ENCODE peak calls at places on chromosomes 12 and 14, in five cellular contexts. O, K, G, F and R are unnamed samples.
A peak's percentile ranks its signal among the peaks of the same experiment; 100 is the strongest.

GRCh38 chr14:24395609-24396580 is 2.9 kb upstream of the NYNRIN start:
- DNase-seq in F (no peak), G (no peak), K (no peak), O (no peak), R (no peak)

GRCh38 chr12:87796961-87797516 is 232.2 kb downstream of the C12orf50 start:
- DNase-seq in O (no peak), G (no peak), F (no peak), K (no peak), R (no peak)

GRCh38 chr12:104569348-104570173 is 112.8 kb downstream of the CHST11 start:
- DNase-seq in G (no peak), O (no peak), F (no peak), K (no peak), R (no peak)

GRCh38 chr12:14768823-14769405 is 34.4 kb downstream of the WBP11 start:
- DNase-seq in O (no peak), K (peak; percentile 43), G (peak; percentile 59), F (no peak), R (no peak)

GRCh38 chr12:101782544-101782855 is 43.2 kb upstream of the SYCP3 start:
- DNase-seq in K (no peak), O (peak; percentile 12), G (no peak), F (no peak), R (no peak)

GRCh38 chr14:41668346-41668745 is 61.7 kb downstream of the LRFN5 start:
- DNase-seq in K (no peak), G (no peak), O (no peak), F (no peak), R (no peak)

GRCh38 chr14:33675415-33676130 is 275.3 kb downstream of the EGLN3 start:
- DNase-seq in O (no peak), K (no peak), G (no peak), F (no peak), R (no peak)

GRCh38 chr14:104035300-104035699 is 50.2 kb upstream of the ASPG start:
- DNase-seq in K (no peak), G (no peak), F (no peak), O (no peak), R (no peak)

GRCh38 chr14:35254736-35255135 is 37.4 kb upstream of the PSMA6 start:
- DNase-seq in O (no peak), G (no peak), F (no peak), K (no peak), R (no peak)

GRCh38 chr12:104750061-104750460 is 208.0 kb downstream of the SLC41A2 start:
- DNase-seq in G (no peak), K (no peak), O (no peak), F (peak; percentile 11), R (no peak)

GRCh38 chr14:61562321-61563161 is 132.8 kb upstream of the HIF1A start:
- DNase-seq in K (peak; percentile 77), F (peak; percentile 97), O (peak; percentile 100), G (no peak), R (peak; percentile 20)

GRCh38 chr14:61559641-61560201 is 135.6 kb upstream of the HIF1A start:
- DNase-seq in F (no peak), K (peak; percentile 68), O (no peak), G (peak; percentile 42), R (peak; percentile 13)

GRCh38 chr14:61561657-61562276 is 133.5 kb upstream of the HIF1A start:
- DNase-seq in F (peak; percentile 84), K (peak; percentile 88), O (peak; percentile 99), G (peak; percentile 36), R (peak; percentile 72)

GRCh38 chr14:61560323-61560722 is 135.0 kb upstream of the HIF1A start:
- DNase-seq in K (peak; percentile 50), O (no peak), G (no peak), F (no peak), R (peak; percentile 8)

GRCh38 chr14:61561144-61561543 is 134.2 kb upstream of the HIF1A start:
- DNase-seq in K (no peak), G (peak; percentile 46), F (no peak), O (no peak), R (peak; percentile 20)
- TF ChIP-seq CTCF in K (no peak), G (peak; percentile 36), F (no peak), O (peak; percentile 42), R (no peak)

DNA sequence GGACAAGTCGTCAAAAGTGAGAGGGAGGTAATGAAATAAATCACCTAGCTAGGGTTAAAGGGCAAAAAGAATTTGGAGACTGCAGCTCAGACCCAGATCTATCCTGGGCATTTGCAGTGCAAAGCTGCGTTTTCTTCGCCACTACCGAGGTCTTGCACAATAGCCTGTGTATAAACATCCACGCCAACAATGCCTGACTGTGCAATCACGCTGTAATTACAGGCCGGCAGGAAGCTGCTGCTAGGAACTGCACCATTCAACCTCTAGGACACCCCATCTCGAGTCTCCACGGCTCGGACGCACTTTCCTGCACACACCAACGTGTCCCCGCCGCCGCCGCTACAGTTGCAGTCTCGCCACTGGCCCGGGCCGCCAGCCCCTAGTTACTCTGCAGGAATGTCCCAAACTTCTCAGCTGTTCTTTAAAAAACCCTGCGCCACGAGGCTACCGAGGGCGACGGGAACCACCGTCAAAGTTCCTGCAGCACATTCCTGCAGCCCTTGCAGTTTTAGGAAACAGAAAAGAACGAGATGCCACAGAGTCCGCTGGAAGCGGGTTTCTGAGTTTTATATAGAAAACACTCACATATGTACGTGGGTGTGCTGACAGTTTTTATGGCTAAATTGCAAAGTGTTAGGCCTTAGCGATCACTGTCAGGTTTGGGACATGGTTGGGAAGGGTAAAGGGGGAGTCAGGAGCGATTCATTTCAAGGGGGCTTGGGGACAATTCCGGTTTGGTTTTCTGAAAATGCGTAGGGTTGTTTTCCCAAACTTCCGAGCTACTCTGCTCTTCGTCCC is 65.6 kb upstream of the PTGR2 start:
- DNase-seq in K (peak; percentile 86), G (peak; percentile 68), F (peak; percentile 78), O (peak; percentile 76), R (peak; percentile 54)
- TF ChIP-seq CTCF in K (peak; percentile 3), G (no peak), F (peak; percentile 19), O (peak; percentile 10), R (no peak)

GRCh38 chr12:82993610-82994009 is 306.9 kb downstream of the TMTC2 start:
- DNase-seq in O (no peak), G (no peak), K (no peak), F (no peak), R (no peak)
- TF ChIP-seq CTCF in O (no peak), G (no peak), K (no peak), F (no peak), R (no peak)

GRCh38 chr14:39957290-39957689 is 525.1 kb upstream of the FBXO33 start:
- DNase-seq in G (no peak), O (no peak), F (no peak), K (no peak), R (no peak)

GRCh38 chr14:39957987-39958386 is 525.8 kb upstream of the FBXO33 start:
- DNase-seq in O (no peak), K (no peak), F (no peak), G (no peak), R (no peak)

GRCh38 chr14:39956372-39956771 is 524.1 kb upstream of the FBXO33 start:
- DNase-seq in O (no peak), G (peak; percentile 4), K (no peak), F (no peak), R (no peak)
- TF ChIP-seq CTCF in O (no peak), G (no peak), K (peak; percentile 27), F (no peak), R (no peak)

DNA sequence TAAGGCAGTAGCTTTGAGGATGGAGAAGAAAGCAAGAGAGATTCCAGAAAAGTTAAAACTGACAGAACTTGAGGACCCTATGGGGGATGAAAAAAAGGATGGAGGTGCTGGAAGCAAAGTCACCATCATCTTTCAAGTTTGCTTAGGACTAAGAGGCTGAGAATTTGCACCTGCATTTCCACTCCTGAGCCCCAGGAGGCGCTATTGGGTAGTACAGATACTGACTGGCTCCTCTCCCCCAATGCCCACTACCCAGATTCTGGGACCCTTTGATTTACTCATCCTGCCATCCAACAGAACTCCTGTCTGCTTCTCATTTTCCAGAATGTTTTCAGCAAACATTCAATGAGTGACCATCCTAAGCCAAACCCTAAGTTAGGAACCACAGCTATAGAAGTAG is 34.0 kb upstream of the CMKLR1 start:
- DNase-seq in F (no peak), G (peak; percentile 60), O (no peak), K (no peak), R (no peak)
- TF ChIP-seq CTCF in F (no peak), G (peak; percentile 78), O (no peak), K (no peak), R (no peak)

DNA sequence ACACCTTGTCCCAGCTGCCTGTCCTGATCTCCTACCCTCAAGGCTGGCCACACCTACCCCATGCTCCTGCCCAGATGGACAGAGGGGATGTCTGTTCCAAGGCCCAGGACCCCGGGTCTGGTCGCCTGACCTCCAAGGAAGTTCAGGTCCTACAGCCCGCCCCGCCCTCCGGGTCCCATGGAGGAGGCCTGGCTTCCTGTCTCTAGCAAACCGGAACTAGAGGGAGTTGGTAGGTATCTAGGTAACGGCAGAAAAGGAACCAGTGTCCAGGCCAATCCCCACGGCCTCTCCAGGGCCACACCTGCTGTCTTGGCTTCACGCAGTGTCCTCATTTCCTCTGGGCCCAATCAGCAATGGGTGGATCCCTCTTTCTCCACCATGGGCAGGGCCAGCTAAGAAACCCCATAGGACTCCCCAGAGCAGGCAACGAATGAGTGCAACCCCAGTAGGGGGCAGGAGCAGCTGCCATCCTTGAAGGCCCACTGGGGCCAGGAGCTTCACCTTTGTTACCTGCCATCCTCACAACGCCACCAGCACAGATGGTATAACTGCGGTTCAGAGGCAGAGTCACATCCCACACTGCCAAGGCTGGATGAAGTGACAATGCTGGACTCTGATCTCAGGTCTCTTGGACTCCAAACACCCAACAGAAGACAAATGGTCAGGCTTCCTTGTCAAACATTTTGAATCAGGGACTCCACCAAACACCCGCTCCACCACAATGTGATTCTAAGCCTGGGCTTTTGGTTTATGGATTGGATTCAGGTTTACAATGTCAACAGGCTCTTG is 25.1 kb upstream of the RPLP0 start:
- DNase-seq in O (no peak), G (peak; percentile 48), K (no peak), F (no peak), R (no peak)
- TF ChIP-seq CTCF in O (no peak), G (peak; percentile 34), K (no peak), F (no peak), R (no peak)

GRCh38 chr14:39266589-39266870 is 32.8 kb downstream of the MIA2 start:
- DNase-seq in G (no peak), F (peak; percentile 23), K (peak; percentile 88), O (no peak), R (no peak)

GRCh38 chr14:39265741-39266588 is 32.2 kb downstream of the MIA2 start:
- DNase-seq in G (no peak), F (no peak), O (no peak), K (no peak), R (no peak)

GRCh38 chr14:39268393-39268792 is 34.7 kb downstream of the MIA2 start:
- DNase-seq in F (no peak), K (peak; percentile 10), O (no peak), G (no peak), R (no peak)

GRCh38 chr14:39266871-39267591 is 33.3 kb downstream of the MIA2 start:
- DNase-seq in F (peak; percentile 68), O (no peak), K (peak; percentile 87), G (peak; percentile 90), R (peak; percentile 35)

DNA sequence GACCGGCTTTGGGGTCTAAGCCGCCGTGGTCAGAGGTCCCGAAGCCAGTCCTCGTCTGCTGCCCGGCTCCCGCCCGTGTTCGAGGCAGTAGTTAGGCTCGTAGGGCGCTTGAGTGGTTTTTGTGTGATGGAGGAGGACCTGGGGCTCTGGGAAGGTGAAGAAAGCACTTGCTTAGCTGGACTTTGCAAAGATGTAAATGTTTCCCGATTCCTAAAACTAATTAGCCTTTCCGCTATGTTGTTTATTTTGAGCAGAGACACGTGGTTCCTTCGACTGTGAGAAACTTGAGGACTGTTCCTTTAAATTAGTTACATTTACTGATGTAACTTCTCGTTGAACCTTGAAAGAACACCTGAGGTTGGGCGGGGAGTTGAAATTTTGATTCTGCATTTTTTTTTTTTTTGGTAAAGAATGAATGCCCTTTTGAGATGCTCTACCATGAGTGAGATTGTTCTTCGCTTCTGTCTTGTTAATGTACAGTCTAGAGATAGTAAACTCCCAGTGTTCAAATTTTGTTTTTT is 33.9 kb downstream of the MIA2 start:
- DNase-seq in O (no peak), F (peak; percentile 31), G (peak; percentile 55), K (no peak), R (no peak)
- TF ChIP-seq CTCF in O (no peak), F (no peak), G (no peak), K (no peak), R (no peak)